ENCODE peak calls at places on chromosomes 4 and X, in four cellular contexts. One of them, this sample, is unnamed.

GRCh38 chrX:71253253-71254091 is 468 bp downstream of the ZMYM3 start:
- DNase-seq in K562: peak
- DNase-seq in HepG2: peak
- DNase-seq in GM12878: no peak
- DNase-seq in this sample: peak

GRCh38 chr4:177759714-177760113 is 317.5 kb upstream of the AGA start:
- DNase-seq in K562: no peak
- DNase-seq in HepG2: no peak
- DNase-seq in GM12878: no peak
- DNase-seq in this sample: no peak

GRCh38 chr4:25513814-25514213 is 136.8 kb downstream of the ANAPC4 start:
- DNase-seq in GM12878: no peak
- DNase-seq in HepG2: no peak
- DNase-seq in K562: no peak
- DNase-seq in this sample: no peak

GRCh38 chr4:162837241-162837640 is 329.4 kb downstream of the NAF1 start:
- DNase-seq in K562: no peak
- DNase-seq in HepG2: no peak
- DNase-seq in GM12878: no peak
- DNase-seq in this sample: no peak

GRCh38 chr4:110270492-110271197 is 72.2 kb upstream of the ELOVL6 start:
- DNase-seq in HepG2: no peak
- DNase-seq in K562: no peak
- DNase-seq in GM12878: no peak
- DNase-seq in this sample: no peak

GRCh38 chr4:40264995-40265909 is 68.4 kb downstream of the RHOH start:
- DNase-seq in HepG2: no peak
- DNase-seq in GM12878: no peak
- DNase-seq in K562: peak
- DNase-seq in this sample: no peak

GRCh38 chr4:13399257-13399656 is 84.9 kb downstream of the RAB28 start:
- DNase-seq in GM12878: no peak
- DNase-seq in HepG2: no peak
- DNase-seq in K562: no peak
- DNase-seq in this sample: no peak

GRCh38 chr4:6693274-6694176 is at the start of gene S100P:
- DNase-seq in GM12878: no peak
- DNase-seq in K562: no peak
- DNase-seq in HepG2: peak
- DNase-seq in this sample: no peak

GRCh38 chr4:108683479-108683878 is 33.1 kb downstream of the OSTC start:
- DNase-seq in GM12878: no peak
- DNase-seq in HepG2: peak
- DNase-seq in K562: no peak
- DNase-seq in this sample: peak

GRCh38 chrX:24133280-24133679 is 16.2 kb upstream of the ZFX start:
- DNase-seq in GM12878: no peak
- DNase-seq in K562: no peak
- DNase-seq in HepG2: no peak
- DNase-seq in this sample: no peak

GRCh38 chr4:184064877-184065276 is 152.8 kb downstream of the ENPP6 start:
- DNase-seq in K562: no peak
- DNase-seq in GM12878: no peak
- DNase-seq in HepG2: peak
- DNase-seq in this sample: no peak

GRCh38 chr4:184167576-184167975 is 50.1 kb downstream of the ENPP6 start:
- DNase-seq in K562: no peak
- DNase-seq in GM12878: no peak
- DNase-seq in HepG2: no peak
- DNase-seq in this sample: no peak

GRCh38 chrX:104913348-104913747 is 307.1 kb downstream of the TEX13A start:
- DNase-seq in HepG2: peak
- DNase-seq in GM12878: no peak
- DNase-seq in K562: peak
- DNase-seq in this sample: peak

GRCh38 chr4:150135134-150135773 is 57.0 kb downstream of the DCLK2 start:
- DNase-seq in K562: no peak
- DNase-seq in GM12878: no peak
- DNase-seq in HepG2: no peak
- DNase-seq in this sample: no peak

GRCh38 chrX:134634691-134635090 is 23.6 kb downstream of the PLAC1 start:
- DNase-seq in HepG2: no peak
- DNase-seq in K562: no peak
- DNase-seq in GM12878: no peak
- DNase-seq in this sample: no peak

GRCh38 chr4:165201806-165202205 is 5.6 kb upstream of the KLHL2 start:
- DNase-seq in K562: no peak
- DNase-seq in GM12878: no peak
- DNase-seq in HepG2: no peak
- DNase-seq in this sample: no peak

GRCh38 chr4:7505116-7505900 is 70.6 kb upstream of the PSAPL1 start:
- DNase-seq in K562: no peak
- DNase-seq in GM12878: no peak
- DNase-seq in HepG2: no peak
- DNase-seq in this sample: no peak

DNA sequence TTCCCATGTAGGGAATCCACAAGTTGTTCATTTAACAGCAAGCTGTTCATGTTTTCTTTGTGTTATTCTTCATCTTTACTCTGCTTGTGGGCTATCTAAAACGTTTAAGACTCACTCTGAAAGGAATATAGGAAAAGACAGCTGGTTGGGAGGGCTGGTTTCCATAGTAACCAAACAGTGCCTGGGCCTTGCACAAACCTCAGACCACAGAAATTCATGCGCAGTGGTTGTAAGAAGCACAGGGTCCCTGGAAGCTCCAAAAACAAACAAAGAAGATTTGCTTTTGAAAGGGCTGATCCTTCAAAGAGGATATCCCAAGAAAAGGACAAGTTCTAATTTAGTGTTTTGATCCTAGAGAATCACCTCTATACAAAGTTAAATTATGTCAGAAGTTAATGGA is 7.8 kb downstream of the SERTM2 start:
- DNase-seq in K562: no peak
- DNase-seq in GM12878: no peak
- DNase-seq in HepG2: no peak
- DNase-seq in this sample: no peak
- TF ChIP-seq FOXK2 in K562: no peak
- TF ChIP-seq FOXK2 in GM12878: no peak
- TF ChIP-seq FOXK2 in HepG2: no peak
- TF ChIP-seq FOXK2 in this sample: no peak

GRCh38 chr4:86400216-86400615 is 40.4 kb upstream of the MAPK10 start:
- DNase-seq in K562: no peak
- DNase-seq in HepG2: no peak
- DNase-seq in GM12878: no peak
- DNase-seq in this sample: no peak

GRCh38 chr4:86401826-86402225 is 42.0 kb upstream of the MAPK10 start:
- DNase-seq in GM12878: no peak
- DNase-seq in K562: no peak
- DNase-seq in HepG2: no peak
- DNase-seq in this sample: no peak

GRCh38 chr4:86398187-86398586 is 38.3 kb upstream of the MAPK10 start:
- DNase-seq in GM12878: no peak
- DNase-seq in HepG2: no peak
- DNase-seq in K562: no peak
- DNase-seq in this sample: no peak

DNA sequence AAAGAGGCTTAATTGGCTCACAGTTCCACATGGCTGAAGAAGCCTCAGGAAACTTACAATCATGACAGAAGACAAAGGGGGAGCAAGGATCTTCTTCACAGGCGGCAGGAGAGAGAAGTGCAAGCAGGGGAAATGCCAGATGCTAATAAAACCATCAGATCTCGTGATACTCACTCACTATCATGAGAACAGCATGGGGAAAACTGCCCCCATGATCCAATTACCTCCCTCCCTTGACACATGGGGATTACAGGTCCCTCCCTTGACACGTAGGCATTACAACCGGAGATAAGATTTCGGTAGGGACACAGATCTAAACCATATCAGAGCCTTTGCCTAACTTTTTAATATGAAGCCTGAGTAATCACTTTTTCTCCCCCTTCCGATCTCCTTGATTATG is 43.7 kb upstream of the MAPK10 start:
- DNase-seq in GM12878: no peak
- DNase-seq in K562: no peak
- DNase-seq in HepG2: no peak
- DNase-seq in this sample: no peak
- TF ChIP-seq BHLHE40 in GM12878: no peak
- TF ChIP-seq BHLHE40 in K562: no peak
- TF ChIP-seq BHLHE40 in HepG2: no peak
- TF ChIP-seq BHLHE40 in this sample: no peak

DNA sequence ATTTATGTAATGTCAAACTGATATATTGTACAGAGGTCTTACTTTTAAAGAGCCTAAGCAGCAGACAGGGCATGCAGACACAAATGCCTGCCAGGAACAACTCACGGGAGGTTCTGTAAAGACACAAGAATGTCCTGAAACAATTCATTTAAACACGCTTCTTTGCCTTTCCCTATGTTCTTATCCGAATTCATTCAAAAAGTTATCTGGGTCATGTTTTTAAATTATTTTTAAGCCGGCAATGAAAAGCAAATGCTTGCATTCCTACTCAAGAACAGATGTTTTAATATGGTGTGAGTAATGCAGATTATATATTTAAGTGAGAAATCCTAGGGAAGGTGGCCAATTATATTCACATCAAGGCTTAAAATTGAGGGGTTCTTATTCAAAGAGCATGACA is 192.6 kb downstream of the PDGFC start:
- DNase-seq in K562: no peak
- DNase-seq in HepG2: no peak
- DNase-seq in GM12878: no peak
- DNase-seq in this sample: no peak
- TF ChIP-seq FOXK2 in K562: no peak
- TF ChIP-seq FOXK2 in HepG2: no peak
- TF ChIP-seq FOXK2 in GM12878: no peak
- TF ChIP-seq FOXK2 in this sample: no peak

GRCh38 chr4:139774759-139775487 is 109.3 kb downstream of the MGST2 start:
- DNase-seq in HepG2: no peak
- DNase-seq in GM12878: no peak
- DNase-seq in K562: no peak
- DNase-seq in this sample: no peak
- TF ChIP-seq BHLHE40 in HepG2: no peak
- TF ChIP-seq BHLHE40 in GM12878: no peak
- TF ChIP-seq BHLHE40 in K562: no peak
- TF ChIP-seq BHLHE40 in this sample: no peak

DNA sequence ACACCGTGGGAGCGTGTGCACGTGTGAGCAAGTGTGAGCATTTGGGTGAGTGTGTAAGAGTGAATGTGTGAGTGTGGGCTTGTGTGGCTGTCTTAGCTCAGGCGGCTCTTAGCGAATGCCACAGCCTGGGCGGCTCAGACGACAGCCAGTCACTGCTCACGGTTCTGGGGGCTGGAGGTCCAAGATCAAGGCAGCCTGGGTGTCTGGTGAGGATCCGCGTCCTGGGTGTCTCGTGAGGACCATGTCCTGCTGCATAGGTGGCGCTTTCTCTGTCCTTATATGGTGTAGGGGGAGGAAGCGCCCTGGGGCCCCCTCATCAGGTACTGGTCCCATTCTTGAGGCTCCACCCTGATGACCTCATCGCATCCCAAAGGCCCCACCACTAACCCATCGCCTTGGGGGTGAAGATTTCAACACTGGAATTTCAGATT is 4.5 kb downstream of the DOK7 start:
- DNase-seq in K562: no peak
- DNase-seq in HepG2: no peak
- DNase-seq in GM12878: no peak
- DNase-seq in this sample: no peak
- TF ChIP-seq FOXK2 in K562: no peak
- TF ChIP-seq FOXK2 in HepG2: no peak
- TF ChIP-seq FOXK2 in GM12878: no peak
- TF ChIP-seq FOXK2 in this sample: no peak